ENCODE peak calls at places on chromosomes 6 and 20, in nine cellular contexts. One of them, this sample, is unnamed.

GRCh38 chr6:30951907-30952469 is 11.2 kb downstream of the MUCL3 start:
- DNase-seq in activated effector memory CD4-positive, alpha-beta T cell treated with anti-CD3 and anti-CD28 coated beads, Interleukin-2, amount 50 U/mL, for 16 hours: no peak
- DNase-seq in colonic mucosa: no peak
- DNase-seq in GM18507: no peak
- DNase-seq in activated B cell treated with CpG ODN at 0.5 μM for 24 hours: no peak
- DNase-seq in NCI-H510A treated with DMSO at 0.1 percent for 48 hours: no peak
- DNase-seq in HCEC 1CT: no peak
- DNase-seq in stimulated activated CD4-positive, alpha-beta T cell treated with anti-CD3 and anti-CD28 coated beads, TNF-alpha, amount 100 ng/mL, for 48 hours: no peak
- DNase-seq in iPS DF 6.9: no peak
- DNase-seq in this sample: no peak

GRCh38 chr20:33130553-33130952 is 37.4 kb upstream of the BPIFA2 start:
- DNase-seq in activated effector memory CD4-positive, alpha-beta T cell treated with anti-CD3 and anti-CD28 coated beads, Interleukin-2, amount 50 U/mL, for 16 hours: no peak
- DNase-seq in colonic mucosa: no peak
- DNase-seq in GM18507: no peak
- DNase-seq in activated B cell treated with CpG ODN at 0.5 μM for 24 hours: no peak
- DNase-seq in NCI-H510A treated with DMSO at 0.1 percent for 48 hours: no peak
- DNase-seq in HCEC 1CT: no peak
- DNase-seq in stimulated activated CD4-positive, alpha-beta T cell treated with anti-CD3 and anti-CD28 coated beads, TNF-alpha, amount 100 ng/mL, for 48 hours: no peak
- DNase-seq in iPS DF 6.9: no peak
- DNase-seq in this sample: no peak

GRCh38 chr6:167005350-167006159 is 6.4 kb downstream of the CEP43 start:
- DNase-seq in activated effector memory CD4-positive, alpha-beta T cell treated with anti-CD3 and anti-CD28 coated beads, Interleukin-2, amount 50 U/mL, for 16 hours: no peak
- DNase-seq in colonic mucosa: peak; percentile 23
- DNase-seq in GM18507: no peak
- DNase-seq in activated B cell treated with CpG ODN at 0.5 μM for 24 hours: no peak
- DNase-seq in NCI-H510A treated with DMSO at 0.1 percent for 48 hours: no peak
- DNase-seq in HCEC 1CT: no peak
- DNase-seq in stimulated activated CD4-positive, alpha-beta T cell treated with anti-CD3 and anti-CD28 coated beads, TNF-alpha, amount 100 ng/mL, for 48 hours: no peak
- DNase-seq in iPS DF 6.9: no peak
- DNase-seq in this sample: no peak

GRCh38 chr20:32438331-32438858 is 80.3 kb downstream of the ASXL1 start:
- DNase-seq in activated effector memory CD4-positive, alpha-beta T cell treated with anti-CD3 and anti-CD28 coated beads, Interleukin-2, amount 50 U/mL, for 16 hours: no peak
- DNase-seq in colonic mucosa: no peak
- DNase-seq in GM18507: no peak
- DNase-seq in activated B cell treated with CpG ODN at 0.5 μM for 24 hours: no peak
- DNase-seq in NCI-H510A treated with DMSO at 0.1 percent for 48 hours: no peak
- DNase-seq in HCEC 1CT: no peak
- DNase-seq in stimulated activated CD4-positive, alpha-beta T cell treated with anti-CD3 and anti-CD28 coated beads, TNF-alpha, amount 100 ng/mL, for 48 hours: no peak
- DNase-seq in iPS DF 6.9: no peak
- DNase-seq in this sample: no peak

GRCh38 chr6:74362391-74362790 is 666.4 kb downstream of the CD109 start:
- DNase-seq in activated effector memory CD4-positive, alpha-beta T cell treated with anti-CD3 and anti-CD28 coated beads, Interleukin-2, amount 50 U/mL, for 16 hours: no peak
- DNase-seq in colonic mucosa: no peak
- DNase-seq in GM18507: no peak
- DNase-seq in activated B cell treated with CpG ODN at 0.5 μM for 24 hours: no peak
- DNase-seq in NCI-H510A treated with DMSO at 0.1 percent for 48 hours: no peak
- DNase-seq in HCEC 1CT: no peak
- DNase-seq in stimulated activated CD4-positive, alpha-beta T cell treated with anti-CD3 and anti-CD28 coated beads, TNF-alpha, amount 100 ng/mL, for 48 hours: no peak
- DNase-seq in iPS DF 6.9: no peak
- DNase-seq in this sample: no peak

GRCh38 chr6:161035182-161035980 is 43.8 kb downstream of the MAP3K4 start:
- DNase-seq in activated effector memory CD4-positive, alpha-beta T cell treated with anti-CD3 and anti-CD28 coated beads, Interleukin-2, amount 50 U/mL, for 16 hours: no peak
- DNase-seq in colonic mucosa: no peak
- DNase-seq in GM18507: no peak
- DNase-seq in activated B cell treated with CpG ODN at 0.5 μM for 24 hours: no peak
- DNase-seq in NCI-H510A treated with DMSO at 0.1 percent for 48 hours: no peak
- DNase-seq in HCEC 1CT: no peak
- DNase-seq in stimulated activated CD4-positive, alpha-beta T cell treated with anti-CD3 and anti-CD28 coated beads, TNF-alpha, amount 100 ng/mL, for 48 hours: no peak
- DNase-seq in iPS DF 6.9: no peak
- DNase-seq in this sample: no peak

GRCh38 chr6:111770263-111771083 is 102.8 kb downstream of the FYN start:
- DNase-seq in activated effector memory CD4-positive, alpha-beta T cell treated with anti-CD3 and anti-CD28 coated beads, Interleukin-2, amount 50 U/mL, for 16 hours: no peak
- DNase-seq in colonic mucosa: no peak
- DNase-seq in GM18507: no peak
- DNase-seq in activated B cell treated with CpG ODN at 0.5 μM for 24 hours: no peak
- DNase-seq in NCI-H510A treated with DMSO at 0.1 percent for 48 hours: no peak
- DNase-seq in HCEC 1CT: no peak
- DNase-seq in stimulated activated CD4-positive, alpha-beta T cell treated with anti-CD3 and anti-CD28 coated beads, TNF-alpha, amount 100 ng/mL, for 48 hours: no peak
- DNase-seq in iPS DF 6.9: no peak
- DNase-seq in this sample: no peak

GRCh38 chr6:45650527-45651135 is 272.9 kb upstream of the SUPT3H start:
- DNase-seq in activated effector memory CD4-positive, alpha-beta T cell treated with anti-CD3 and anti-CD28 coated beads, Interleukin-2, amount 50 U/mL, for 16 hours: no peak
- DNase-seq in colonic mucosa: no peak
- DNase-seq in GM18507: no peak
- DNase-seq in activated B cell treated with CpG ODN at 0.5 μM for 24 hours: no peak
- DNase-seq in NCI-H510A treated with DMSO at 0.1 percent for 48 hours: no peak
- DNase-seq in HCEC 1CT: peak; percentile 97
- DNase-seq in stimulated activated CD4-positive, alpha-beta T cell treated with anti-CD3 and anti-CD28 coated beads, TNF-alpha, amount 100 ng/mL, for 48 hours: no peak
- DNase-seq in iPS DF 6.9: no peak
- DNase-seq in this sample: no peak

GRCh38 chr6:132003516-132004178 is 52.5 kb upstream of the CCN2 start:
- DNase-seq in activated effector memory CD4-positive, alpha-beta T cell treated with anti-CD3 and anti-CD28 coated beads, Interleukin-2, amount 50 U/mL, for 16 hours: no peak
- DNase-seq in colonic mucosa: no peak
- DNase-seq in GM18507: no peak
- DNase-seq in activated B cell treated with CpG ODN at 0.5 μM for 24 hours: no peak
- DNase-seq in NCI-H510A treated with DMSO at 0.1 percent for 48 hours: no peak
- DNase-seq in HCEC 1CT: no peak
- DNase-seq in stimulated activated CD4-positive, alpha-beta T cell treated with anti-CD3 and anti-CD28 coated beads, TNF-alpha, amount 100 ng/mL, for 48 hours: no peak
- DNase-seq in iPS DF 6.9: no peak
- DNase-seq in this sample: no peak

GRCh38 chr6:503610-504362 is 112.2 kb downstream of the IRF4 start:
- DNase-seq in activated effector memory CD4-positive, alpha-beta T cell treated with anti-CD3 and anti-CD28 coated beads, Interleukin-2, amount 50 U/mL, for 16 hours: no peak
- DNase-seq in colonic mucosa: no peak
- DNase-seq in GM18507: no peak
- DNase-seq in activated B cell treated with CpG ODN at 0.5 μM for 24 hours: no peak
- DNase-seq in NCI-H510A treated with DMSO at 0.1 percent for 48 hours: no peak
- DNase-seq in HCEC 1CT: no peak
- DNase-seq in stimulated activated CD4-positive, alpha-beta T cell treated with anti-CD3 and anti-CD28 coated beads, TNF-alpha, amount 100 ng/mL, for 48 hours: no peak
- DNase-seq in iPS DF 6.9: no peak
- DNase-seq in this sample: no peak

GRCh38 chr20:61940976-61941720 is 124.5 kb downstream of the TAF4 start:
- DNase-seq in activated effector memory CD4-positive, alpha-beta T cell treated with anti-CD3 and anti-CD28 coated beads, Interleukin-2, amount 50 U/mL, for 16 hours: peak; percentile 48
- DNase-seq in colonic mucosa: no peak
- DNase-seq in GM18507: no peak
- DNase-seq in activated B cell treated with CpG ODN at 0.5 μM for 24 hours: no peak
- DNase-seq in NCI-H510A treated with DMSO at 0.1 percent for 48 hours: no peak
- DNase-seq in HCEC 1CT: no peak
- DNase-seq in stimulated activated CD4-positive, alpha-beta T cell treated with anti-CD3 and anti-CD28 coated beads, TNF-alpha, amount 100 ng/mL, for 48 hours: no peak
- DNase-seq in iPS DF 6.9: no peak
- DNase-seq in this sample: peak; percentile 56

GRCh38 chr6:4939241-4939640 is 64.6 kb downstream of the RPP40 start:
- DNase-seq in activated effector memory CD4-positive, alpha-beta T cell treated with anti-CD3 and anti-CD28 coated beads, Interleukin-2, amount 50 U/mL, for 16 hours: no peak
- DNase-seq in colonic mucosa: no peak
- DNase-seq in GM18507: no peak
- DNase-seq in activated B cell treated with CpG ODN at 0.5 μM for 24 hours: no peak
- DNase-seq in NCI-H510A treated with DMSO at 0.1 percent for 48 hours: no peak
- DNase-seq in HCEC 1CT: no peak
- DNase-seq in stimulated activated CD4-positive, alpha-beta T cell treated with anti-CD3 and anti-CD28 coated beads, TNF-alpha, amount 100 ng/mL, for 48 hours: no peak
- DNase-seq in iPS DF 6.9: no peak
- DNase-seq in this sample: no peak

GRCh38 chr20:24720957-24721356 is 228.1 kb upstream of the CST7 start:
- DNase-seq in activated effector memory CD4-positive, alpha-beta T cell treated with anti-CD3 and anti-CD28 coated beads, Interleukin-2, amount 50 U/mL, for 16 hours: no peak
- DNase-seq in colonic mucosa: no peak
- DNase-seq in GM18507: no peak
- DNase-seq in activated B cell treated with CpG ODN at 0.5 μM for 24 hours: no peak
- DNase-seq in NCI-H510A treated with DMSO at 0.1 percent for 48 hours: no peak
- DNase-seq in HCEC 1CT: no peak
- DNase-seq in stimulated activated CD4-positive, alpha-beta T cell treated with anti-CD3 and anti-CD28 coated beads, TNF-alpha, amount 100 ng/mL, for 48 hours: no peak
- DNase-seq in iPS DF 6.9: no peak
- DNase-seq in this sample: no peak

GRCh38 chr6:158382491-158382890 is 70.2 kb downstream of the TULP4 start:
- DNase-seq in activated effector memory CD4-positive, alpha-beta T cell treated with anti-CD3 and anti-CD28 coated beads, Interleukin-2, amount 50 U/mL, for 16 hours: no peak
- DNase-seq in colonic mucosa: no peak
- DNase-seq in GM18507: no peak
- DNase-seq in activated B cell treated with CpG ODN at 0.5 μM for 24 hours: no peak
- DNase-seq in NCI-H510A treated with DMSO at 0.1 percent for 48 hours: no peak
- DNase-seq in HCEC 1CT: no peak
- DNase-seq in stimulated activated CD4-positive, alpha-beta T cell treated with anti-CD3 and anti-CD28 coated beads, TNF-alpha, amount 100 ng/mL, for 48 hours: no peak
- DNase-seq in iPS DF 6.9: no peak
- DNase-seq in this sample: no peak

GRCh38 chr20:51276331-51276730 is 253.4 kb upstream of the KCNG1 start:
- DNase-seq in activated effector memory CD4-positive, alpha-beta T cell treated with anti-CD3 and anti-CD28 coated beads, Interleukin-2, amount 50 U/mL, for 16 hours: no peak
- DNase-seq in colonic mucosa: no peak
- DNase-seq in GM18507: no peak
- DNase-seq in activated B cell treated with CpG ODN at 0.5 μM for 24 hours: no peak
- DNase-seq in NCI-H510A treated with DMSO at 0.1 percent for 48 hours: no peak
- DNase-seq in HCEC 1CT: no peak
- DNase-seq in stimulated activated CD4-positive, alpha-beta T cell treated with anti-CD3 and anti-CD28 coated beads, TNF-alpha, amount 100 ng/mL, for 48 hours: no peak
- DNase-seq in iPS DF 6.9: no peak
- DNase-seq in this sample: no peak

This sample was measured in tibial artery.